ENCODE peak calls at places on chromosomes 1 and 21, in four cellular contexts. One of them, this sample, is unnamed.

GRCh38 chr1:33010946-33011731 is 25.5 kb downstream of the AK2 start:
- DNase-seq in stomach: peak; percentile 76
- DNase-seq in lower lobe of right lung: no peak
- DNase-seq in CD4-positive, alpha-beta memory T cell: no peak
- DNase-seq in this sample: no peak

GRCh38 chr1:9473032-9473792 is 66.1 kb upstream of the SLC25A33 start:
- DNase-seq in stomach: peak; percentile 46
- DNase-seq in lower lobe of right lung: peak; percentile 55
- DNase-seq in CD4-positive, alpha-beta memory T cell: no peak
- DNase-seq in this sample: peak; percentile 79

GRCh38 chr1:154497026-154497806 is 4.8 kb upstream of the TDRD10 start:
- DNase-seq in stomach: peak; percentile 43
- DNase-seq in lower lobe of right lung: peak; percentile 56
- DNase-seq in CD4-positive, alpha-beta memory T cell: no peak
- DNase-seq in this sample: no peak

GRCh38 chr21:35138665-35139381 is 89.7 kb upstream of the RUNX1 start:
- DNase-seq in stomach: no peak
- DNase-seq in lower lobe of right lung: no peak
- DNase-seq in CD4-positive, alpha-beta memory T cell: peak; percentile 6
- DNase-seq in this sample: no peak

GRCh38 chr1:167447521-167448136 is 70.7 kb downstream of the CD247 start:
- DNase-seq in stomach: peak; percentile 64
- DNase-seq in lower lobe of right lung: peak; percentile 66
- DNase-seq in CD4-positive, alpha-beta memory T cell: peak; percentile 73
- DNase-seq in this sample: no peak

GRCh38 chr1:10687142-10687715 is 109.2 kb downstream of the CASZ1 start:
- DNase-seq in stomach: peak; percentile 74
- DNase-seq in lower lobe of right lung: no peak
- DNase-seq in CD4-positive, alpha-beta memory T cell: no peak
- DNase-seq in this sample: no peak

GRCh38 chr1:68230901-68231626 is 1.3 kb downstream of the WLS start:
- DNase-seq in stomach: peak; percentile 45
- DNase-seq in lower lobe of right lung: peak; percentile 53
- DNase-seq in CD4-positive, alpha-beta memory T cell: no peak
- DNase-seq in this sample: peak; percentile 53

GRCh38 chr1:209675567-209676154 is 449 bp downstream of the G0S2 start:
- DNase-seq in stomach: peak; percentile 38
- DNase-seq in lower lobe of right lung: peak; percentile 48
- DNase-seq in CD4-positive, alpha-beta memory T cell: no peak
- DNase-seq in this sample: no peak

GRCh38 chr1:55894521-55894920 is 679.4 kb upstream of the USP24 start:
- DNase-seq in stomach: no peak
- DNase-seq in lower lobe of right lung: no peak
- DNase-seq in CD4-positive, alpha-beta memory T cell: no peak
- DNase-seq in this sample: no peak

GRCh38 chr1:221667504-221667903 is 74.4 kb downstream of the DUSP10 start:
- DNase-seq in stomach: no peak
- DNase-seq in lower lobe of right lung: no peak
- DNase-seq in CD4-positive, alpha-beta memory T cell: no peak
- DNase-seq in this sample: no peak

GRCh38 chr1:48610628-48611542 is 138.9 kb upstream of the SPATA6 start:
- DNase-seq in stomach: peak; percentile 38
- DNase-seq in lower lobe of right lung: peak; percentile 58
- DNase-seq in CD4-positive, alpha-beta memory T cell: no peak
- DNase-seq in this sample: peak; percentile 43

GRCh38 chr21:44831227-44831626 is 13.4 kb upstream of the SUMO3 start:
- DNase-seq in stomach: no peak
- DNase-seq in lower lobe of right lung: no peak
- DNase-seq in CD4-positive, alpha-beta memory T cell: no peak
- DNase-seq in this sample: no peak

GRCh38 chr1:50603274-50604271 is 180.3 kb upstream of the DMRTA2 start:
- DNase-seq in stomach: no peak
- DNase-seq in lower lobe of right lung: no peak
- DNase-seq in CD4-positive, alpha-beta memory T cell: no peak
- DNase-seq in this sample: no peak

GRCh38 chr1:9868244-9868590 is 41.9 kb downstream of the CTNNBIP1 start:
- DNase-seq in stomach: no peak
- DNase-seq in lower lobe of right lung: no peak
- DNase-seq in CD4-positive, alpha-beta memory T cell: no peak
- DNase-seq in this sample: no peak

GRCh38 chr21:31052489-31053142 is 14.3 kb upstream of the KRTAP19-8 start:
- DNase-seq in stomach: no peak
- DNase-seq in lower lobe of right lung: no peak
- DNase-seq in CD4-positive, alpha-beta memory T cell: no peak
- DNase-seq in this sample: no peak

GRCh38 chr21:34865922-34866271 is 183.2 kb downstream of the RUNX1 start:
- DNase-seq in stomach: no peak
- DNase-seq in lower lobe of right lung: no peak
- DNase-seq in CD4-positive, alpha-beta memory T cell: no peak
- DNase-seq in this sample: no peak

GRCh38 chr1:156746716-156747631 is 4.5 kb downstream of the HDGF start:
- DNase-seq in stomach: peak; percentile 88
- DNase-seq in lower lobe of right lung: peak; percentile 94
- DNase-seq in CD4-positive, alpha-beta memory T cell: peak; percentile 47
- DNase-seq in this sample: peak; percentile 99

GRCh38 chr1:206472454-206472853 is 2.2 kb downstream of the IKBKE start:
- DNase-seq in stomach: no peak
- DNase-seq in lower lobe of right lung: peak; percentile 75
- DNase-seq in CD4-positive, alpha-beta memory T cell: no peak
- DNase-seq in this sample: no peak

GRCh38 chr21:42433946-42434551 is 30.3 kb downstream of the UBASH3A start:
- DNase-seq in stomach: peak; percentile 42
- DNase-seq in lower lobe of right lung: no peak
- DNase-seq in CD4-positive, alpha-beta memory T cell: no peak
- DNase-seq in this sample: no peak

GRCh38 chr1:186681806-186682205 is 1.6 kb upstream of the PTGS2 start:
- DNase-seq in stomach: no peak
- DNase-seq in lower lobe of right lung: no peak
- DNase-seq in CD4-positive, alpha-beta memory T cell: no peak
- DNase-seq in this sample: no peak

GRCh38 chr1:41578712-41579335 is 94.3 kb upstream of the EDN2 start:
- DNase-seq in stomach: no peak
- DNase-seq in lower lobe of right lung: no peak
- DNase-seq in CD4-positive, alpha-beta memory T cell: no peak
- DNase-seq in this sample: no peak

GRCh38 chr1:18012686-18013085 is 94.9 kb upstream of the IGSF21 start:
- DNase-seq in stomach: no peak
- DNase-seq in lower lobe of right lung: no peak
- DNase-seq in CD4-positive, alpha-beta memory T cell: no peak
- DNase-seq in this sample: no peak

GRCh38 chr1:20685099-20685662 is 24.0 kb upstream of the DDOST start:
- DNase-seq in stomach: no peak
- DNase-seq in lower lobe of right lung: no peak
- DNase-seq in CD4-positive, alpha-beta memory T cell: no peak
- DNase-seq in this sample: no peak

GRCh38 chr1:174194451-174194850 is 35.1 kb downstream of the RABGAP1L start:
- DNase-seq in stomach: no peak
- DNase-seq in lower lobe of right lung: no peak
- DNase-seq in CD4-positive, alpha-beta memory T cell: no peak
- DNase-seq in this sample: no peak
- H3K4me1 ChIP-seq in stomach: peaks cover 24% of the 10 kb centered on the region
- H3K4me1 ChIP-seq in lower lobe of right lung: peaks cover 8% of the 10 kb centered on the region
- H3K4me1 ChIP-seq in CD4-positive, alpha-beta memory T cell: peaks cover 13% of the 10 kb centered on the region
- H3K4me1 ChIP-seq in this sample: no peaks in the 10 kb centered on the region

GRCh38 chr1:111735858-111736544 is 3.2 kb downstream of the INKA2 start:
- DNase-seq in stomach: no peak
- DNase-seq in lower lobe of right lung: no peak
- DNase-seq in CD4-positive, alpha-beta memory T cell: no peak
- DNase-seq in this sample: no peak

GRCh38 chr1:111733996-111734369 is 5.2 kb downstream of the INKA2 start:
- DNase-seq in stomach: no peak
- DNase-seq in lower lobe of right lung: no peak
- DNase-seq in CD4-positive, alpha-beta memory T cell: no peak
- DNase-seq in this sample: no peak

GRCh38 chr1:111733183-111733995 is 5.8 kb downstream of the INKA2 start:
- DNase-seq in stomach: no peak
- DNase-seq in lower lobe of right lung: peak; percentile 70
- DNase-seq in CD4-positive, alpha-beta memory T cell: no peak
- DNase-seq in this sample: peak; percentile 73

GRCh38 chr1:111735321-111735720 is 3.9 kb downstream of the INKA2 start:
- DNase-seq in stomach: no peak
- DNase-seq in lower lobe of right lung: no peak
- DNase-seq in CD4-positive, alpha-beta memory T cell: no peak
- DNase-seq in this sample: no peak

GRCh38 chr1:111734426-111734825 is 4.8 kb downstream of the INKA2 start:
- DNase-seq in stomach: no peak
- DNase-seq in lower lobe of right lung: no peak
- DNase-seq in CD4-positive, alpha-beta memory T cell: no peak
- DNase-seq in this sample: no peak
- H3K4me1 ChIP-seq in stomach: peaks cover 91% of the 10 kb centered on the region
- H3K4me1 ChIP-seq in lower lobe of right lung: peaks cover 49% of the 10 kb centered on the region
- H3K4me1 ChIP-seq in CD4-positive, alpha-beta memory T cell: peaks cover 15% of the 10 kb centered on the region
- H3K4me1 ChIP-seq in this sample: no peaks in the 10 kb centered on the region

DNA sequence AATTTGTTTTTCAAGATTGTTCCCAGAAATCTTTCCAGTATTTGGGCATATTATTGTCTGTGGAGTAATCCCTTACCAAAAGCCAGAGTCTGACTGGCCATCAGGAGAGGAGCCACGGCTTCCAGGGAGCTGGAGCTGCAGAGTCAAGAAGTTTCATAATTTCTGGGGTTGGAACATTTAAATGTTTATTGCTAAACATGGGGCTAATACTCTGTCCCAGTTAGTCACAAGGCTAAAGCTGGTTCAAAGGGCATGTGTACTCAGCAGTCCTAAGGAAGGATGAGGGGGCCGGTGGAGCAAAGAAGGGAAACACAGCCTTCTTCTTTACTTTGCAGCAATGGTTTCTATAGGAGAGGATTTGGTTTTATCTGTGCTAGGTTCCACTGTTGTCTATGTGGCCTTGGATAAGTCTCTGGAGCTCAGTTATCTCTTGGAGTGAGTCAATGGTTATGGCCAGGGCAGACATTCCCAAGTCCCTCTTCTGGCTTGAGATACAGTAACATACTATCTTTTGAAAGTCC is 9.5 kb downstream of the DENND2D start:
- DNase-seq in stomach: no peak
- DNase-seq in lower lobe of right lung: no peak
- DNase-seq in CD4-positive, alpha-beta memory T cell: no peak
- DNase-seq in this sample: no peak
- H3K4me1 ChIP-seq in stomach: peaks cover 63% of the 10 kb centered on the region
- H3K4me1 ChIP-seq in lower lobe of right lung: peaks cover 67% of the 10 kb centered on the region
- H3K4me1 ChIP-seq in CD4-positive, alpha-beta memory T cell: peaks cover 100% of the 10 kb centered on the region
- H3K4me1 ChIP-seq in this sample: no peaks in the 10 kb centered on the region

GRCh38 chr1:153344718-153345025 is 4.0 kb downstream of the PGLYRP4 start:
- DNase-seq in stomach: no peak
- DNase-seq in lower lobe of right lung: no peak
- DNase-seq in CD4-positive, alpha-beta memory T cell: no peak
- DNase-seq in this sample: no peak

GRCh38 chr1:153345187-153346066 is 3.2 kb downstream of the PGLYRP4 start:
- DNase-seq in stomach: no peak
- DNase-seq in lower lobe of right lung: no peak
- DNase-seq in CD4-positive, alpha-beta memory T cell: no peak
- DNase-seq in this sample: no peak

GRCh38 chr1:153343811-153344717 is 4.6 kb downstream of the PGLYRP4 start:
- DNase-seq in stomach: no peak
- DNase-seq in lower lobe of right lung: no peak
- DNase-seq in CD4-positive, alpha-beta memory T cell: no peak
- DNase-seq in this sample: no peak

GRCh38 chr1:153347856-153348255 is 785 bp downstream of the PGLYRP4 start:
- DNase-seq in stomach: no peak
- DNase-seq in lower lobe of right lung: no peak
- DNase-seq in CD4-positive, alpha-beta memory T cell: no peak
- DNase-seq in this sample: no peak

GRCh38 chr1:153346067-153346723 is 2.4 kb downstream of the PGLYRP4 start:
- DNase-seq in stomach: no peak
- DNase-seq in lower lobe of right lung: no peak
- DNase-seq in CD4-positive, alpha-beta memory T cell: no peak
- DNase-seq in this sample: no peak
- H3K4me1 ChIP-seq in stomach: peaks cover 14% of the 10 kb centered on the region
- H3K4me1 ChIP-seq in lower lobe of right lung: peaks cover 23% of the 10 kb centered on the region
- H3K4me1 ChIP-seq in CD4-positive, alpha-beta memory T cell: peaks cover 38% of the 10 kb centered on the region
- H3K4me1 ChIP-seq in this sample: no peaks in the 10 kb centered on the region

GRCh38 chr1:207825296-207825695 is 73.4 kb downstream of the CD46 start:
- DNase-seq in stomach: no peak
- DNase-seq in lower lobe of right lung: no peak
- DNase-seq in CD4-positive, alpha-beta memory T cell: no peak
- DNase-seq in this sample: no peak
- H3K4me1 ChIP-seq in stomach: peaks cover 85% of the 10 kb centered on the region
- H3K4me1 ChIP-seq in lower lobe of right lung: peaks cover 82% of the 10 kb centered on the region
- H3K4me1 ChIP-seq in CD4-positive, alpha-beta memory T cell: peaks cover 93% of the 10 kb centered on the region
- H3K4me1 ChIP-seq in this sample: no peaks in the 10 kb centered on the region

GRCh38 chr1:232586679-232587078 is 43.3 kb downstream of the SIPA1L2 start:
- DNase-seq in stomach: no peak
- DNase-seq in lower lobe of right lung: no peak
- DNase-seq in CD4-positive, alpha-beta memory T cell: no peak
- DNase-seq in this sample: no peak

GRCh38 chr1:232589809-232590741 is 39.9 kb downstream of the SIPA1L2 start:
- DNase-seq in stomach: no peak
- DNase-seq in lower lobe of right lung: peak; percentile 53
- DNase-seq in CD4-positive, alpha-beta memory T cell: no peak
- DNase-seq in this sample: no peak

GRCh38 chr1:232585486-232585885 is 44.4 kb downstream of the SIPA1L2 start:
- DNase-seq in stomach: no peak
- DNase-seq in lower lobe of right lung: no peak
- DNase-seq in CD4-positive, alpha-beta memory T cell: no peak
- DNase-seq in this sample: no peak

GRCh38 chr1:232589111-232589808 is 40.7 kb downstream of the SIPA1L2 start:
- DNase-seq in stomach: no peak
- DNase-seq in lower lobe of right lung: no peak
- DNase-seq in CD4-positive, alpha-beta memory T cell: no peak
- DNase-seq in this sample: no peak

GRCh38 chr1:232587141-232588008 is 42.6 kb downstream of the SIPA1L2 start:
- DNase-seq in stomach: no peak
- DNase-seq in lower lobe of right lung: no peak
- DNase-seq in CD4-positive, alpha-beta memory T cell: no peak
- DNase-seq in this sample: no peak
- H3K4me1 ChIP-seq in stomach: peaks cover 24% of the 10 kb centered on the region
- H3K4me1 ChIP-seq in lower lobe of right lung: peaks cover 46% of the 10 kb centered on the region
- H3K4me1 ChIP-seq in CD4-positive, alpha-beta memory T cell: no peaks in the 10 kb centered on the region
- H3K4me1 ChIP-seq in this sample: no peaks in the 10 kb centered on the region

DNA sequence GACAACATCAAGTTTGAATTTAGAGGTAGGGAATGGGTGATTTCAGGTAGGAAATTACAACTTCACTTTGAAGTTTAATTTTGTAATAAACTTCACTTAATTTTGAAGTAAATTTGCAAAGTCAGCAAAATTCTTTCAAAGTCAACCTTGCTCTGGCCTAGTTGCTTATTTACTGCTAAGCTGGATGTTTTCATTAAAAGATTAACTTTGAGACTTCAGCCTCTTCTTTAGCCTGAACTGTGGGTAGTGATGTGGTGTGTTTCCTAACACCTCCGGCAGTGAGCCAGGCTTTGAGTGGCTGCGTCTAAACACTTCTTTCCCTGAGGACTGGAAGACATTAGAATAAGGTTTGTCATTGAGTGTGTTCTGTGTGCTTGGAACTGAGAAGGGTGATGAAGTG is at the start of gene HAO2:
- DNase-seq in stomach: no peak
- DNase-seq in lower lobe of right lung: peak; percentile 52
- DNase-seq in CD4-positive, alpha-beta memory T cell: no peak
- DNase-seq in this sample: no peak
- H3K4me1 ChIP-seq in stomach: no peaks in the 10 kb centered on the region
- H3K4me1 ChIP-seq in lower lobe of right lung: no peaks in the 10 kb centered on the region
- H3K4me1 ChIP-seq in CD4-positive, alpha-beta memory T cell: no peaks in the 10 kb centered on the region
- H3K4me1 ChIP-seq in this sample: no peaks in the 10 kb centered on the region